ENCODE peak calls at places on chromosomes 1 and 21, in five cellular contexts. R is NCI-H69, Z is T47D, X is GF-D8, I is HTR-8/SVneo. C is an unnamed sample.

GRCh38 chr1:54218883-54219687 is 19.1 kb downstream of the MRPL37 start:
- DNase-seq in R (peak), Z (no peak), X (no peak), I (no peak), C (no peak)

GRCh38 chr1:78440381-78440793 is 50.4 kb upstream of the PTGFR start:
- DNase-seq in R (no peak), Z (no peak), X (no peak), I (no peak), C (no peak)

GRCh38 chr1:209411491-209411929 is 172.0 kb upstream of the CAMK1G start:
- DNase-seq in R (no peak), Z (peak), X (no peak), I (no peak), C (no peak)

GRCh38 chr1:3313579-3313955 is 140.9 kb upstream of the ARHGEF16 start:
- DNase-seq in R (no peak), Z (no peak), X (no peak), I (no peak), C (no peak)

GRCh38 chr1:239418683-239419082 is 32.3 kb downstream of the CHRM3 start:
- DNase-seq in R (no peak), Z (no peak), X (no peak), I (no peak), C (no peak)

GRCh38 chr1:78003070-78003751 is 1.5 kb upstream of the DNAJB4 start:
- DNase-seq in R (peak), Z (no peak), X (no peak), I (no peak), C (no peak)

GRCh38 chr1:234722267-234722704 is 112.3 kb upstream of the IRF2BP2 start:
- DNase-seq in R (peak), Z (no peak), X (no peak), I (no peak), C (no peak)

GRCh38 chr1:117093870-117094621 is 27.5 kb downstream of the TRIM45 start:
- DNase-seq in R (peak), Z (peak), X (no peak), I (peak), C (peak)

GRCh38 chr1:168019407-168019806 is 82.5 kb upstream of the MPC2 start:
- DNase-seq in R (no peak), Z (no peak), X (no peak), I (no peak), C (no peak)

GRCh38 chr1:241918879-241919278 is 38.7 kb upstream of the BECN2 start:
- DNase-seq in R (no peak), Z (no peak), X (no peak), I (peak), C (no peak)

GRCh38 chr1:228374711-228375577 is 31.7 kb downstream of the TRIM11 start:
- DNase-seq in R (no peak), Z (no peak), X (no peak), I (no peak), C (no peak)

GRCh38 chr1:24908591-24909259 is 21.4 kb downstream of the RUNX3 start:
- DNase-seq in R (no peak), Z (no peak), X (no peak), I (no peak), C (no peak)

GRCh38 chr1:167767794-167768193 is 46.0 kb downstream of the MPZL1 start:
- DNase-seq in R (no peak), Z (no peak), X (peak), I (no peak), C (no peak)

GRCh38 chr1:77139389-77139788 is 79.8 kb downstream of the PIGK start:
- DNase-seq in R (peak), Z (no peak), X (no peak), I (no peak), C (no peak)

GRCh38 chr1:205355054-205355453 is 1.7 kb downstream of the KLHDC8A start:
- DNase-seq in R (peak), Z (peak), X (no peak), I (no peak), C (no peak)

GRCh38 chr1:167880570-167880969 is 33.4 kb downstream of the ADCY10 start:
- DNase-seq in R (no peak), Z (peak), X (no peak), I (no peak), C (no peak)

GRCh38 chr21:45632165-45632896 is 11.2 kb upstream of the PCBP3 start:
- DNase-seq in R (no peak), Z (no peak), X (no peak), I (no peak), C (no peak)

GRCh38 chr1:115679141-115679611 is 37.4 kb downstream of the VANGL1 start:
- DNase-seq in R (no peak), Z (no peak), X (no peak), I (peak), C (no peak)

GRCh38 chr1:7403265-7404045 is 367.6 kb upstream of the VAMP3 start:
- DNase-seq in R (no peak), Z (no peak), X (no peak), I (no peak), C (no peak)

GRCh38 chr1:92070892-92071291 is 4.3 kb downstream of the SETSIP start:
- DNase-seq in R (no peak), Z (no peak), X (no peak), I (no peak), C (no peak)

GRCh38 chr1:235052067-235053008 is 76.3 kb downstream of the TOMM20 start:
- DNase-seq in R (no peak), Z (no peak), X (no peak), I (no peak), C (no peak)

GRCh38 chr1:117146570-117147340 is 25.2 kb upstream of the TRIM45 start:
- DNase-seq in R (peak), Z (no peak), X (no peak), I (peak), C (no peak)

GRCh38 chr1:17360272-17360956 is 11.6 kb upstream of the PADI6 start:
- DNase-seq in R (no peak), Z (no peak), X (no peak), I (no peak), C (no peak)

GRCh38 chr1:61770131-61770530 is 27.9 kb downstream of the PATJ start:
- DNase-seq in R (no peak), Z (no peak), X (no peak), I (no peak), C (no peak)

GRCh38 chr1:61424382-61424781 is 300.6 kb downstream of the TM2D1 start:
- DNase-seq in R (peak), Z (peak), X (no peak), I (no peak), C (no peak)

GRCh38 chr1:154747841-154748766 is 122.0 kb downstream of the KCNN3 start:
- DNase-seq in R (peak), Z (no peak), X (peak), I (no peak), C (no peak)

C was measured in endothelial cell.